ENCODE peak calls at places on chromosomes 3 and 15, in eight cellular contexts. Y, R, U, A, E, V, O and G are unnamed samples.

GRCh38 chr3:73605388-73605787 is 19.4 kb downstream of the PDZRN3 start:
- DNase-seq in Y (no peak), R (no peak), U (no peak), A (no peak), E (no peak), V (no peak), O (no peak), G (no peak)

GRCh38 chr3:172047567-172048115 is 8.3 kb downstream of the FNDC3B start:
- DNase-seq in Y (no peak), R (no peak), U (no peak), A (no peak), E (no peak), V (no peak), O (no peak), G (no peak)

GRCh38 chr15:78182821-78183220 is 33.7 kb downstream of the IDH3A start:
- DNase-seq in Y (no peak), R (no peak), U (no peak), A (peak), E (no peak), V (no peak), O (no peak), G (no peak)

GRCh38 chr3:8069471-8069870 is 432.2 kb upstream of the LMCD1 start:
- DNase-seq in Y (no peak), R (no peak), U (no peak), A (peak), E (no peak), V (peak), O (no peak), G (no peak)

GRCh38 chr3:57974796-57975388 is 33.3 kb upstream of the FLNB start:
- DNase-seq in Y (no peak), R (peak), U (no peak), A (peak), E (no peak), V (peak), O (peak), G (no peak)

GRCh38 chr3:23713641-23714040 is 92.1 kb upstream of the UBE2E1 start:
- DNase-seq in Y (no peak), R (no peak), U (no peak), A (no peak), E (no peak), V (no peak), O (no peak), G (no peak)

GRCh38 chr3:117874904-117875874 is 1159.5 kb downstream of the IGSF11 start:
- DNase-seq in Y (no peak), R (no peak), U (no peak), A (no peak), E (no peak), V (no peak), O (no peak), G (no peak)

GRCh38 chr3:114660124-114660523 is 366.3 kb downstream of the TIGIT start:
- DNase-seq in Y (no peak), R (no peak), U (no peak), A (no peak), E (no peak), V (no peak), O (no peak), G (no peak)

GRCh38 chr3:13159890-13160289 is 86.7 kb upstream of the IQSEC1 start:
- DNase-seq in Y (no peak), R (no peak), U (no peak), A (peak), E (no peak), V (no peak), O (no peak), G (no peak)

GRCh38 chr3:4688411-4688810 is 195.3 kb downstream of the ITPR1 start:
- DNase-seq in Y (no peak), R (no peak), U (no peak), A (no peak), E (no peak), V (no peak), O (no peak), G (no peak)

GRCh38 chr15:60358935-60359672 is 38.7 kb downstream of the ANXA2 start:
- DNase-seq in Y (no peak), R (no peak), U (no peak), A (no peak), E (no peak), V (no peak), O (no peak), G (no peak)

GRCh38 chr3:193768069-193768391 is 175.0 kb downstream of the OPA1 start:
- DNase-seq in Y (no peak), R (no peak), U (no peak), A (peak), E (no peak), V (no peak), O (no peak), G (no peak)

GRCh38 chr3:71010731-71011455 is 572.6 kb downstream of the FOXP1 start:
- DNase-seq in Y (no peak), R (no peak), U (no peak), A (no peak), E (no peak), V (no peak), O (no peak), G (no peak)

GRCh38 chr3:130341388-130341787 is 4.1 kb upstream of the COL6A5 start:
- DNase-seq in Y (no peak), R (no peak), U (no peak), A (peak), E (no peak), V (no peak), O (no peak), G (no peak)

GRCh38 chr3:171458056-171458856 is 1.9 kb downstream of the TNIK start:
- DNase-seq in Y (no peak), R (no peak), U (peak), A (no peak), E (no peak), V (peak), O (no peak), G (peak)

GRCh38 chr15:94731286-94731685 is 499.9 kb downstream of the MCTP2 start:
- DNase-seq in Y (no peak), R (no peak), U (no peak), A (no peak), E (no peak), V (no peak), O (no peak), G (no peak)

GRCh38 chr3:146968204-146968651 is 363.1 kb upstream of the PLSCR5 start:
- DNase-seq in Y (no peak), R (no peak), U (no peak), A (peak), E (peak), V (peak), O (peak), G (no peak)

GRCh38 chr3:113441051-113441770 is at the start of gene CFAP44:
- DNase-seq in Y (peak), R (peak), U (peak), A (peak), E (no peak), V (peak), O (no peak), G (peak)

GRCh38 chr3:24510030-24510648 is 15.5 kb upstream of the THRB start:
- DNase-seq in Y (no peak), R (no peak), U (no peak), A (peak), E (no peak), V (no peak), O (no peak), G (no peak)

GRCh38 chr3:58628823-58629562 is 37.6 kb downstream of the FAM3D start:
- DNase-seq in Y (no peak), R (peak), U (no peak), A (peak), E (peak), V (no peak), O (peak), G (no peak)

GRCh38 chr3:143283432-143284128 is 164.0 kb downstream of the CHST2 start:
- DNase-seq in Y (no peak), R (no peak), U (no peak), A (peak), E (no peak), V (no peak), O (no peak), G (no peak)

GRCh38 chr3:197562398-197563251 is 6.9 kb upstream of the BDH1 start:
- DNase-seq in Y (no peak), R (no peak), U (no peak), A (no peak), E (no peak), V (no peak), O (no peak), G (no peak)

GRCh38 chr3:27056326-27056725 is 312.9 kb downstream of the NEK10 start:
- DNase-seq in Y (no peak), R (no peak), U (no peak), A (no peak), E (no peak), V (no peak), O (no peak), G (no peak)

GRCh38 chr3:195696632-195697278 is 24.0 kb upstream of the MUC20 start:
- DNase-seq in Y (no peak), R (no peak), U (no peak), A (no peak), E (no peak), V (no peak), O (no peak), G (peak)

GRCh38 chr3:39907981-39908380 is 98.6 kb downstream of the MYRIP start:
- DNase-seq in Y (no peak), R (no peak), U (peak), A (no peak), E (no peak), V (peak), O (no peak), G (no peak)

GRCh38 chr3:59286791-59287531 is 237.1 kb upstream of the CFAP20DC start:
- DNase-seq in Y (no peak), R (no peak), U (no peak), A (peak), E (no peak), V (no peak), O (no peak), G (no peak)

GRCh38 chr3:107604057-107604802 is 81.5 kb downstream of the BBX start:
- DNase-seq in Y (no peak), R (no peak), U (no peak), A (no peak), E (no peak), V (no peak), O (peak), G (no peak)

GRCh38 chr3:155079795-155080546 is at the start of gene MME:
- DNase-seq in Y (peak), R (no peak), U (peak), A (no peak), E (no peak), V (peak), O (no peak), G (peak)

GRCh38 chr3:12661926-12662592 is 1.9 kb downstream of the RAF1 start:
- DNase-seq in Y (no peak), R (no peak), U (peak), A (no peak), E (no peak), V (no peak), O (no peak), G (no peak)

GRCh38 chr15:101276501-101277037 is 716 bp downstream of the SELENOS start:
- DNase-seq in Y (no peak), R (no peak), U (no peak), A (peak), E (no peak), V (peak), O (no peak), G (peak)

GRCh38 chr15:62857411-62857853 is 185.1 kb upstream of the TPM1 start:
- DNase-seq in Y (no peak), R (no peak), U (no peak), A (peak), E (no peak), V (no peak), O (no peak), G (no peak)

GRCh38 chr3:116139607-116140006 is 305.7 kb downstream of the LSAMP start:
- DNase-seq in Y (no peak), R (no peak), U (no peak), A (no peak), E (no peak), V (no peak), O (no peak), G (no peak)

GRCh38 chr15:80105193-80105984 is 45.9 kb downstream of the ZFAND6 start:
- DNase-seq in Y (no peak), R (no peak), U (no peak), A (peak), E (no peak), V (no peak), O (no peak), G (no peak)

GRCh38 chr15:89218531-89218930 is 2.8 kb downstream of the RLBP1 start:
- DNase-seq in Y (no peak), R (no peak), U (no peak), A (no peak), E (no peak), V (no peak), O (no peak), G (peak)

GRCh38 chr3:36843065-36844051 is 79.0 kb upstream of the DCLK3 start:
- DNase-seq in Y (no peak), R (peak), U (no peak), A (peak), E (no peak), V (peak), O (no peak), G (peak)

GRCh38 chr3:55252921-55253320 is 234.2 kb downstream of the WNT5A start:
- DNase-seq in Y (no peak), R (no peak), U (no peak), A (no peak), E (no peak), V (no peak), O (no peak), G (no peak)

GRCh38 chr3:71310595-71311319 is 272.8 kb downstream of the FOXP1 start:
- DNase-seq in Y (peak), R (peak), U (peak), A (no peak), E (no peak), V (peak), O (no peak), G (peak)

GRCh38 chr3:50171540-50172301 is 16.6 kb downstream of the SEMA3F start:
- DNase-seq in Y (peak), R (peak), U (no peak), A (no peak), E (no peak), V (no peak), O (no peak), G (peak)

GRCh38 chr3:195537995-195538394 is 5.1 kb downstream of the PPP1R2 start:
- DNase-seq in Y (no peak), R (no peak), U (no peak), A (no peak), E (no peak), V (no peak), O (no peak), G (no peak)

GRCh38 chr3:190586631-190587000 is 72.7 kb downstream of the IL1RAP start:
- DNase-seq in Y (peak), R (no peak), U (no peak), A (peak), E (no peak), V (peak), O (no peak), G (no peak)
- H3K4me3 ChIP-seq in Y (no peak), R (no peak), U (no peak), A (no peak), E (no peak), V (no peak), O (no peak), G (no peak)

GRCh38 chr15:75028991-75029377 is 5.6 kb downstream of the PPCDC start:
- DNase-seq in Y (no peak), R (no peak), U (no peak), A (no peak), E (no peak), V (no peak), O (no peak), G (no peak)

GRCh38 chr15:75030424-75030823 is 7.0 kb downstream of the PPCDC start:
- DNase-seq in Y (no peak), R (no peak), U (no peak), A (no peak), E (no peak), V (peak), O (no peak), G (no peak)

GRCh38 chr15:75029378-75030022 is 6.1 kb downstream of the PPCDC start:
- DNase-seq in Y (peak), R (peak), U (peak), A (peak), E (peak), V (peak), O (peak), G (peak)

GRCh38 chr15:75031773-75032302 is 8.4 kb downstream of the PPCDC start:
- DNase-seq in Y (no peak), R (no peak), U (no peak), A (peak), E (no peak), V (peak), O (no peak), G (no peak)

DNA sequence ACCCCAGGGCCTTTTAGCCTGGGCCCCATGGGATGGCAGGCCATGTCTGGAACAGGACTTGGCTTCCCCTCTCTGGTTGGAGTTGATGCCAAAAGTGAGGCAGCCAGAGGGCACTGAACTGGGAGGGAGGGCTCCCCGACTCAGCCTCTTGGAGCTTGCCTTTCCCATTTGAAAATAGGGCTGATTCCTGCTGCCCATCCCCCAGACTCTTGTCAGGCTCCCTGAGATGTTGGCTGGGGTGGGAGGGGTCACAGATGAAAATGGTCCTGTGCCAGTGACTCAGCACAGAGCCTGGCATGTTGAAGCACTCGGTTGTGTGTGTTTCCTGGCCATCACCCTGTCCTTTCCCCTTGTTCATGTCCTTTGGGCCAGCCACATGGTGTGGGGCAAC is 6.6 kb downstream of the PPCDC start:
- DNase-seq in Y (peak), R (no peak), U (no peak), A (peak), E (no peak), V (peak), O (no peak), G (no peak)
- H3K4me3 ChIP-seq in Y (peak), R (no peak), U (no peak), A (no peak), E (peak), V (no peak), O (no peak), G (no peak)

DNA sequence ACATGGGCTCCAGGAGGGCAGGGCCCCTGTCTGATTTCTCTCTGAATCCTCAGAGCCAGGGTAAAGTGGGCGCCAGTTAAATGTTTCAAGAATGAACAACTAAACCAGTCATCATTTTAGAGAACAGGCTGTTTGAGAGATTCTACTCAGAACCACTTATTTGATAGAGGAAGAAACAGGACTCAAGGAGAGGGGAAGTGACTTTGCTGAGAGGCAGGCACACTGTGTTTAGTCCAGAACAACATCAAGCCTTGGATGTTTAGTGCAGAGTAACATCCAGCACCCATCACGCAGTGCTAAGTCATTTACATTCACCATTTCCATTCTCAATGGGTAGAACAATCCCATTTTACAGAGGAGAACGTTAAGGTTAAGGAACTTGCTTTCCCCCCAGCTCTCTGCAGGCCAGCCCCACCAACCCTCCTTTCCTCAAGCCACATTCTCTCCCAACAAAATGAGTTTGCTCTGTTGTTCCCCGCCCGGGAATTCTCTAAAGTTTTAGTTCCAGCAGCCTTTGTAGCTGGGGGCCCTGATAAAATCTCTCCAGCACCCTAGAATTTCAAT is 1.1 kb downstream of the NMNAT3 start:
- DNase-seq in Y (no peak), R (no peak), U (no peak), A (no peak), E (no peak), V (no peak), O (no peak), G (no peak)
- H3K4me3 ChIP-seq in Y (peak), R (peak), U (peak), A (no peak), E (no peak), V (no peak), O (no peak), G (no peak)

GRCh38 chr3:62319570-62320243 is 53.6 kb downstream of the FEZF2 start:
- DNase-seq in Y (no peak), R (no peak), U (no peak), A (peak), E (no peak), V (no peak), O (no peak), G (no peak)
- H3K4me3 ChIP-seq in Y (peak), R (no peak), U (peak), A (peak), E (peak), V (no peak), O (peak), G (no peak)

DNA sequence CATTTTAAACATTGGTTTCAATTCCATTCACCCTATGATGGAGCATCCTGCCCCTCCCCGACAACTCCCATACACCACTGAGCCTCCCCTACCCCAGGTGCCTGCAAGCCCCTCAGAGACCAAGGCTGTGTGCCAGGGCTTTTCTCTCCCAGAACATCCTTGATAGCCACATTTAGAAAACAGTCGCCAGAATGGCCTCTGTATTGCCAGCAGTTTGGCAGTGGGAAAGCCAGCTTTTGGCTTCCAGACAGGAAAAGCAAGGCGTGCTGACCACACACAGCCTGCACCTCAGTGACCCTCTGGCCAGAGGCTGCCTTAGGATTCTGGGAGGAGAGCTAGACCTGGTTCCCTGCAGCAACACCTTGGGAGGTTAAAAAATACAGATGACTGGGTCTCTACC is 18.2 kb upstream of the HRH1 start:
- DNase-seq in Y (no peak), R (no peak), U (no peak), A (no peak), E (no peak), V (no peak), O (no peak), G (no peak)
- H3K4me3 ChIP-seq in Y (no peak), R (no peak), U (no peak), A (no peak), E (no peak), V (no peak), O (no peak), G (no peak)

DNA sequence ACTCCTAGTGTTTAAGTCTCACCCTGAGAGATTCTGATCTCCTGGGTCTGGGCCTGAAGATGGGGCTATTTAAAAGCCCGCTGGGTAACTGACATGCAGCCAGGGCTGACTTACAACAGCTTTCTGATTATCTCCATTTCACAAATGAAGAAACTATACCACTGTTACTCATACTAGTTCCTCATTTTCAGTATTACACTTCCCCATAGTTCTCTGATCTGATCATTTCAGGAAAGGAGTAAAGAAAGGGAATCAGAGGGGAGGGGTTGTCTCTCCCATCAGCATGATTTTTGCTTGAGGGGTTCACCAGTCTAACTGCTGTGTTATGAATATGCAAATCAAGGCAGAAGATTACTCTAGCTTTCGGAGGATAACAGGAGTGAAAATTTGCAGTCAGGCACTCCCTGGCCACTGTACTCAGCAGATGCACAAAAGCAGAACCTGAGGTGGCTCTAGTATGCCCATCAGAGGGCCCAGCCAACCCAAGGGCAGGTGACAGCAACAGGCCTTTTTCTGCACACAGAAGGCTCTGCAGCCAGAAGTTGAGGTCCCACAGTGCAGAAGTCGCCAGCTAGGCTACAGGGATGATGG is 59.4 kb downstream of the DAPK2 start:
- DNase-seq in Y (no peak), R (no peak), U (peak), A (peak), E (peak), V (no peak), O (no peak), G (no peak)
- H3K4me3 ChIP-seq in Y (no peak), R (no peak), U (no peak), A (no peak), E (peak), V (no peak), O (no peak), G (no peak)

GRCh38 chr15:65611888-65612615 is 1.1 kb upstream of the INTS14 start:
- DNase-seq in Y (no peak), R (peak), U (no peak), A (no peak), E (no peak), V (peak), O (no peak), G (no peak)

GRCh38 chr15:65613365-65613764 is 2.4 kb upstream of the INTS14 start:
- DNase-seq in Y (no peak), R (no peak), U (no peak), A (no peak), E (no peak), V (no peak), O (no peak), G (no peak)

GRCh38 chr15:65612949-65613348 is 2.0 kb upstream of the INTS14 start:
- DNase-seq in Y (no peak), R (peak), U (no peak), A (no peak), E (no peak), V (no peak), O (no peak), G (no peak)

GRCh38 chr15:65610871-65611718 is at the start of gene INTS14:
- DNase-seq in Y (peak), R (peak), U (peak), A (peak), E (peak), V (peak), O (peak), G (peak)

GRCh38 chr15:65612616-65612946 is 1.6 kb upstream of the INTS14 start:
- DNase-seq in Y (no peak), R (no peak), U (no peak), A (peak), E (no peak), V (no peak), O (no peak), G (no peak)
- H3K4me3 ChIP-seq in Y (no peak), R (peak), U (no peak), A (no peak), E (no peak), V (no peak), O (no peak), G (no peak)